ENCODE peak calls at places on chromosomes 7 and 10, in seven cellular contexts. C, E, Y, I, K, N and V are unnamed samples.

GRCh38 chr7:137908106-137908505 is 61.3 kb upstream of the DGKI start:
- DNase-seq in Y (no peak), E (no peak), K (no peak), I (no peak), C (no peak), N (no peak), V (no peak)

GRCh38 chr10:67697646-67698245 is 1.8 kb upstream of the CTNNA3 start:
- DNase-seq in E (peak; percentile 32), N (peak; percentile 16), Y (no peak), I (peak; percentile 44), C (peak; percentile 63), K (peak; percentile 76), V (peak; percentile 47)

GRCh38 chr10:89217057-89217990 is 10.2 kb upstream of the CH25H start:
- DNase-seq in E (peak; percentile 54), N (peak; percentile 69), K (peak; percentile 77), C (peak; percentile 75), I (peak; percentile 47), Y (peak; percentile 54), V (peak; percentile 56)

GRCh38 chr10:69439813-69440506 is 11.3 kb upstream of the TSPAN15 start:
- DNase-seq in Y (peak; percentile 83), K (peak; percentile 74), E (peak; percentile 65), I (peak; percentile 76), C (no peak), N (peak; percentile 37), V (no peak)

GRCh38 chr7:18558910-18559309 is 63.4 kb downstream of the HDAC9 start:
- DNase-seq in Y (no peak), N (no peak), C (no peak), E (no peak), I (no peak), K (no peak), V (no peak)

GRCh38 chr10:104259999-104260774 is 5.5 kb downstream of the GSTO1 start:
- DNase-seq in I (no peak), K (peak; percentile 71), E (no peak), C (no peak), N (no peak), Y (no peak), V (no peak)

GRCh38 chr7:93515144-93515543 is 59.4 kb downstream of the CALCR start:
- DNase-seq in Y (no peak), N (no peak), E (no peak), C (no peak), I (no peak), K (no peak), V (no peak)

GRCh38 chr10:129719415-129719739 is 244.7 kb downstream of the EBF3 start:
- DNase-seq in Y (no peak), C (no peak), K (no peak), I (no peak), E (no peak), N (no peak), V (no peak)

GRCh38 chr10:28873540-28873939 is 196.2 kb downstream of the BAMBI start:
- DNase-seq in I (peak; percentile 10), K (no peak), Y (no peak), E (no peak), C (no peak), N (no peak), V (peak; percentile 60)

GRCh38 chr7:7761340-7761973 is 43.0 kb upstream of the RPA3 start:
- DNase-seq in C (peak; percentile 49), K (peak; percentile 74), Y (no peak), I (no peak), E (no peak), N (peak; percentile 56), V (no peak)

GRCh38 chr10:86349474-86349873 is 17.1 kb downstream of the GRID1 start:
- DNase-seq in Y (peak; percentile 10), E (no peak), I (no peak), N (no peak), C (no peak), K (peak; percentile 13), V (no peak)

GRCh38 chr7:79403451-79403850 is 50.0 kb downstream of the MAGI2 start:
- DNase-seq in Y (no peak), I (no peak), C (no peak), E (no peak), K (peak; percentile 46), N (no peak), V (no peak)

GRCh38 chr10:10500941-10501340 is 516.7 kb upstream of the CELF2 start:
- DNase-seq in Y (no peak), K (peak; percentile 68), I (no peak), C (no peak), E (no peak), N (no peak), V (no peak)

GRCh38 chr10:43963793-43964425 is 315.2 kb upstream of the ZNF32 start:
- DNase-seq in N (no peak), K (no peak), E (no peak), I (no peak), C (no peak), Y (no peak), V (no peak)

GRCh38 chr7:105353752-105354328 is 34.9 kb downstream of the SRPK2 start:
- DNase-seq in E (peak; percentile 40), I (no peak), K (peak; percentile 76), C (peak; percentile 57), Y (peak; percentile 56), N (no peak), V (peak; percentile 80)

GRCh38 chr7:116354546-116355422 is 144.4 kb downstream of the TES start:
- DNase-seq in N (no peak), Y (no peak), C (no peak), I (peak; percentile 84), E (peak; percentile 80), K (peak; percentile 100), V (no peak)

GRCh38 chr7:105580022-105580740 is 1.1 kb downstream of the EFCAB10 start:
- DNase-seq in E (no peak), N (no peak), C (no peak), I (no peak), Y (no peak), K (no peak), V (no peak)

GRCh38 chr10:130174343-130174742 is 38.2 kb downstream of the GLRX3 start:
- DNase-seq in I (no peak), C (no peak), K (no peak), N (no peak), E (no peak), Y (no peak), V (no peak)

GRCh38 chr10:70331486-70332268 is 47.9 kb upstream of the NPFFR1 start:
- DNase-seq in Y (no peak), E (peak; percentile 88), K (peak; percentile 96), I (peak; percentile 81), C (peak; percentile 79), N (peak; percentile 8), V (peak; percentile 75)

GRCh38 chr10:97842658-97843295 is 6.9 kb upstream of the GOLGA7B start:
- DNase-seq in C (no peak), E (no peak), I (no peak), Y (no peak), K (no peak), N (no peak), V (no peak)

GRCh38 chr10:104925232-104925851 is 284.3 kb downstream of the SORCS3 start:
- DNase-seq in Y (no peak), I (peak; percentile 55), C (peak; percentile 16), N (peak; percentile 6), K (peak; percentile 8), E (peak; percentile 48), V (peak; percentile 50)

GRCh38 chr10:70448236-70448635 is 6.8 kb upstream of the NODAL start:
- DNase-seq in E (no peak), K (no peak), N (no peak), Y (no peak), I (no peak), C (no peak), V (no peak)

GRCh38 chr10:36538945-36539586 is 586.3 kb upstream of the ANKRD30A start:
- DNase-seq in C (no peak), Y (no peak), K (peak; percentile 40), I (no peak), N (no peak), E (no peak), V (no peak)

GRCh38 chr7:80942261-80943041 is 23.6 kb upstream of the SEMA3C start:
- DNase-seq in Y (no peak), C (no peak), I (peak; percentile 68), E (peak; percentile 55), K (peak; percentile 97), N (peak; percentile 85), V (no peak)

GRCh38 chr10:89310092-89310886 is 8.4 kb downstream of the IFIT2 start:
- DNase-seq in E (no peak), Y (no peak), N (no peak), C (no peak), I (no peak), K (no peak), V (no peak)

GRCh38 chr7:88111136-88111748 is 108.6 kb downstream of the SRI start:
- DNase-seq in C (peak; percentile 14), Y (no peak), E (no peak), I (no peak), K (peak; percentile 62), N (peak; percentile 78), V (no peak)

GRCh38 chr7:3300221-3300650 is 816 bp upstream of the SDK1 start:
- DNase-seq in Y (no peak), I (peak; percentile 46), N (peak; percentile 34), C (peak; percentile 13), K (no peak), E (peak; percentile 27), V (no peak)

GRCh38 chr7:151038951-151039849 is 9.1 kb upstream of the ASIC3 start:
- DNase-seq in Y (peak; percentile 71), I (peak; percentile 91), N (no peak), C (no peak), E (peak; percentile 73), K (peak; percentile 88), V (peak; percentile 80)

GRCh38 chr7:47153571-47153970 is 428.3 kb downstream of the TNS3 start:
- DNase-seq in Y (peak; percentile 73), I (peak; percentile 84), C (no peak), N (no peak), E (peak; percentile 89), K (no peak), V (no peak)

GRCh38 chr10:124226271-124226911 is 133.0 kb upstream of the CHST15 start:
- DNase-seq in K (no peak), Y (no peak), E (no peak), N (no peak), C (no peak), I (no peak), V (no peak)

GRCh38 chr7:148699024-148699771 is 495 bp downstream of the CUL1 start:
- DNase-seq in Y (peak; percentile 82), E (peak; percentile 55), I (peak; percentile 59), K (peak; percentile 70), C (peak; percentile 72), N (peak; percentile 42), V (peak; percentile 41)

GRCh38 chr7:33210958-33211357 is 81.6 kb downstream of the BBS9 start:
- DNase-seq in I (no peak), E (no peak), C (no peak), N (no peak), K (no peak), Y (no peak), V (no peak)

GRCh38 chr7:21076054-21076453 is 289.4 kb upstream of the SP8 start:
- DNase-seq in E (no peak), I (no peak), N (peak; percentile 54), C (no peak), Y (no peak), K (no peak), V (no peak)

GRCh38 chr7:105577251-105577650 is 4.0 kb downstream of the EFCAB10 start:
- DNase-seq in N (no peak), K (no peak), E (no peak), I (no peak), Y (no peak), C (no peak), V (no peak)

GRCh38 chr10:91665842-91666241 is 33.0 kb upstream of the PPP1R3C start:
- DNase-seq in I (no peak), C (no peak), K (no peak), N (no peak), E (no peak), Y (no peak), V (no peak)

GRCh38 chr10:29471483-29471859 is 163.3 kb downstream of the SVIL start:
- DNase-seq in N (no peak), K (peak; percentile 73), I (no peak), E (no peak), Y (no peak), C (no peak), V (no peak)